ENCODE peak calls at places on chromosome 3, in six cellular contexts. One of them, this sample, is unnamed.

GRCh38 chr3:183488343-183488742 is 59.9 kb upstream of the MCF2L2 start:
- DNase-seq in neural progenitor cell: no peak
- DNase-seq in heart left ventricle: no peak
- DNase-seq in HCT116: no peak
- DNase-seq in colonic mucosa: no peak
- DNase-seq in body of pancreas: no peak
- DNase-seq in this sample: no peak

GRCh38 chr3:112390783-112391641 is 58.1 kb downstream of the CD200 start:
- DNase-seq in colonic mucosa: no peak
- DNase-seq in heart left ventricle: no peak
- DNase-seq in body of pancreas: no peak
- DNase-seq in neural progenitor cell: peak; percentile 32
- DNase-seq in HCT116: no peak
- DNase-seq in this sample: no peak

GRCh38 chr3:377158-377561 is 180.6 kb downstream of the CHL1 start:
- DNase-seq in HCT116: no peak
- DNase-seq in body of pancreas: no peak
- DNase-seq in heart left ventricle: no peak
- DNase-seq in colonic mucosa: no peak
- DNase-seq in neural progenitor cell: peak; percentile 31
- DNase-seq in this sample: no peak

GRCh38 chr3:196631655-196632032 is 7.8 kb upstream of the NRROS start:
- DNase-seq in heart left ventricle: no peak
- DNase-seq in HCT116: no peak
- DNase-seq in neural progenitor cell: no peak
- DNase-seq in body of pancreas: no peak
- DNase-seq in colonic mucosa: no peak
- DNase-seq in this sample: no peak

GRCh38 chr3:73352841-73353493 is 271.8 kb downstream of the PDZRN3 start:
- DNase-seq in colonic mucosa: no peak
- DNase-seq in neural progenitor cell: no peak
- DNase-seq in body of pancreas: peak; percentile 62
- DNase-seq in heart left ventricle: no peak
- DNase-seq in HCT116: no peak
- DNase-seq in this sample: no peak

GRCh38 chr3:195511136-195511535 is 32.0 kb downstream of the PPP1R2 start:
- DNase-seq in colonic mucosa: no peak
- DNase-seq in HCT116: no peak
- DNase-seq in heart left ventricle: no peak
- DNase-seq in body of pancreas: no peak
- DNase-seq in neural progenitor cell: no peak
- DNase-seq in this sample: no peak

GRCh38 chr3:178342111-178342510 is 194.1 kb upstream of the KCNMB2 start:
- DNase-seq in body of pancreas: no peak
- DNase-seq in HCT116: no peak
- DNase-seq in heart left ventricle: no peak
- DNase-seq in neural progenitor cell: no peak
- DNase-seq in colonic mucosa: no peak
- DNase-seq in this sample: no peak

GRCh38 chr3:170228093-170228766 is 6.0 kb downstream of the PRKCI start:
- DNase-seq in neural progenitor cell: no peak
- DNase-seq in body of pancreas: no peak
- DNase-seq in heart left ventricle: no peak
- DNase-seq in HCT116: no peak
- DNase-seq in colonic mucosa: no peak
- DNase-seq in this sample: no peak

GRCh38 chr3:156750191-156750873 is 75.8 kb upstream of the LEKR1 start:
- DNase-seq in HCT116: no peak
- DNase-seq in colonic mucosa: no peak
- DNase-seq in heart left ventricle: no peak
- DNase-seq in neural progenitor cell: peak; percentile 64
- DNase-seq in body of pancreas: no peak
- DNase-seq in this sample: no peak

GRCh38 chr3:112736802-112737566 is 96.0 kb upstream of the CCDC80 start:
- DNase-seq in body of pancreas: no peak
- DNase-seq in neural progenitor cell: no peak
- DNase-seq in colonic mucosa: no peak
- DNase-seq in heart left ventricle: no peak
- DNase-seq in HCT116: no peak
- DNase-seq in this sample: no peak

GRCh38 chr3:54202029-54202428 is 79.7 kb downstream of the CACNA2D3 start:
- DNase-seq in HCT116: no peak
- DNase-seq in neural progenitor cell: no peak
- DNase-seq in colonic mucosa: no peak
- DNase-seq in body of pancreas: no peak
- DNase-seq in heart left ventricle: no peak
- DNase-seq in this sample: no peak
- H3K4me3 ChIP-seq in HCT116: no peak overlapping the region
- H3K4me3 ChIP-seq in neural progenitor cell: no peak overlapping the region
- H3K4me3 ChIP-seq in colonic mucosa: no peak overlapping the region
- H3K4me3 ChIP-seq in body of pancreas: no peak overlapping the region
- H3K4me3 ChIP-seq in heart left ventricle: no peak overlapping the region
- H3K4me3 ChIP-seq in this sample: no peak overlapping the region

DNA sequence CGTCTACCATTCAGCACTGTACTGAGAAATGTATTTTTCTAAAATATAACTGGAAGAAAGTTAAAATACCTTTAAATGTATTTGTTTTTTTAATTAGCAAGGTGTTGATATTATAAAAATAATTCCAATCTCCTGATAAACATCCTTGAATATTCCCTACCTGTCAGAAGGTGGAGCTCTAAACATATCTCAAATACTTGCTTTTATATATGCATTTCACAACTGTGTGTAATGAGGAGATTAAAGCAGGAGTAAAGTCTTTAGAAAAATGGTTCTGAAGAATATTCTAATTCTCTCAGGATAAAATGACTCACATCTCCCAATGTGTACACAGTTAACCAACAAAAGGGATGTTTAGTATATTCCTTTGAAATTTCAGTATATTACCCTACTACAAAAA is 422.7 kb downstream of the PLCL2 start:
- DNase-seq in heart left ventricle: no peak
- DNase-seq in body of pancreas: no peak
- DNase-seq in neural progenitor cell: no peak
- DNase-seq in colonic mucosa: no peak
- DNase-seq in HCT116: no peak
- DNase-seq in this sample: no peak
- TF ChIP-seq CTCF in heart left ventricle: no peak
- TF ChIP-seq CTCF in body of pancreas: no peak
- TF ChIP-seq CTCF in neural progenitor cell: no peak
- TF ChIP-seq CTCF in colonic mucosa: no peak
- TF ChIP-seq CTCF in HCT116: peak; percentile 4
- TF ChIP-seq CTCF in this sample: no peak

GRCh38 chr3:42546691-42547213 is 35.0 kb downstream of the SEC22C start:
- DNase-seq in body of pancreas: no peak
- DNase-seq in neural progenitor cell: no peak
- DNase-seq in colonic mucosa: no peak
- DNase-seq in heart left ventricle: no peak
- DNase-seq in HCT116: no peak
- DNase-seq in this sample: no peak
- H3K27ac ChIP-seq in body of pancreas: no peak overlapping the region
- H3K27ac ChIP-seq in neural progenitor cell: no peak overlapping the region
- H3K27ac ChIP-seq in colonic mucosa: no peak overlapping the region
- H3K27ac ChIP-seq in heart left ventricle: peak overlapping the region; percentile 3
- H3K27ac ChIP-seq in HCT116: no peak overlapping the region
- H3K27ac ChIP-seq in this sample: no peak overlapping the region

GRCh38 chr3:193996205-193996604 is 139.7 kb upstream of the HES1 start:
- DNase-seq in body of pancreas: no peak
- DNase-seq in colonic mucosa: no peak
- DNase-seq in heart left ventricle: no peak
- DNase-seq in HCT116: no peak
- DNase-seq in neural progenitor cell: no peak
- DNase-seq in this sample: peak; percentile 55
- H3K4me3 ChIP-seq in body of pancreas: no peak overlapping the region
- H3K4me3 ChIP-seq in colonic mucosa: no peak overlapping the region
- H3K4me3 ChIP-seq in heart left ventricle: no peak overlapping the region
- H3K4me3 ChIP-seq in HCT116: no peak overlapping the region
- H3K4me3 ChIP-seq in neural progenitor cell: no peak overlapping the region
- H3K4me3 ChIP-seq in this sample: no peak overlapping the region

DNA sequence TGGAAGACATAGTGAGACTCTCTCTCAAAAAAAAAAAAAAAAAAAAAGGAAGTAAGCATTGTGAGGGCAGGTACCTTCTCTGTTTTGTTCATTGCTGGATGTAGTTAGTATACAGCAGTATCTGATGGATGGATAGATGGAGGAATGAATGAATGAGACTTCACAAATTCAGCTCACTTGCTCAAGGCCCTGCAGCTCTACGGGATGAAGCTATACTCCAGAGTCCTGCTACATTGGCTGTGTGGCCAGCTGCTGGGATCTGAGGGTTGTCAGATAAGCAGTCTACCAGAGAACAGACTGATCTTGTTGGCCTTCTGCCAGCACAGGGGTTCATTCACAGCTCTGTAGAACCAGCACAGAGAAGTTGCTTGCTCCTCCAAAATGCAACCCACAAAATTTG is 35.0 kb downstream of the MLH1 start:
- DNase-seq in body of pancreas: peak; percentile 49
- DNase-seq in colonic mucosa: no peak
- DNase-seq in heart left ventricle: peak; percentile 92
- DNase-seq in HCT116: no peak
- DNase-seq in neural progenitor cell: no peak
- DNase-seq in this sample: no peak
- TF ChIP-seq CTCF in body of pancreas: no peak
- TF ChIP-seq CTCF in colonic mucosa: no peak
- TF ChIP-seq CTCF in heart left ventricle: no peak
- TF ChIP-seq CTCF in HCT116: no peak
- TF ChIP-seq CTCF in neural progenitor cell: no peak
- TF ChIP-seq CTCF in this sample: no peak